ENCODE peak calls at places on chromosomes 5 and 9, in seven cellular contexts. J is DND-41, M is left lung, N is psoas muscle, P is heart left ventricle, I is ovary, F is choroid plexus epithelial cell. O is an unnamed sample.

GRCh38 chr5:111968459-111968858 is 211.5 kb upstream of the NREP start:
- DNase-seq in J (no peak), M (no peak), N (no peak), P (no peak), I (no peak), F (no peak), O (no peak)

GRCh38 chr9:83649080-83649479 is 26.1 kb downstream of the IDNK start:
- DNase-seq in J (peak; percentile 61), M (peak; percentile 57), N (peak; percentile 86), P (peak; percentile 61), I (peak; percentile 45), F (peak; percentile 63), O (peak; percentile 66)

GRCh38 chr5:75885849-75886596 is 168.8 kb upstream of the POC5 start:
- DNase-seq in J (no peak), M (no peak), N (no peak), P (no peak), I (no peak), F (peak; percentile 2), O (peak; percentile 34)

GRCh38 chr5:73081093-73081492 is 39.3 kb upstream of the TMEM171 start:
- DNase-seq in J (no peak), M (no peak), N (no peak), P (no peak), I (no peak), F (no peak), O (no peak)

GRCh38 chr9:82789155-82789824 is 273.7 kb downstream of the RASEF start:
- DNase-seq in J (no peak), M (no peak), N (no peak), P (no peak), I (no peak), F (no peak), O (no peak)

GRCh38 chr9:35191105-35191504 is 29.3 kb downstream of the UNC13B start:
- DNase-seq in J (no peak), M (no peak), N (no peak), P (no peak), I (no peak), F (no peak), O (no peak)

GRCh38 chr5:90142531-90142930 is 267.0 kb downstream of the CETN3 start:
- DNase-seq in J (no peak), M (no peak), N (no peak), P (no peak), I (no peak), F (no peak), O (peak; percentile 20)

GRCh38 chr5:55850839-55851674 is at the start of gene IL31RA:
- DNase-seq in J (no peak), M (no peak), N (no peak), P (no peak), I (no peak), F (peak; percentile 95), O (no peak)

GRCh38 chr9:93040409-93040808 is 18.1 kb upstream of the SUSD3 start:
- DNase-seq in J (no peak), M (no peak), N (no peak), P (no peak), I (no peak), F (no peak), O (no peak)

GRCh38 chr5:139676406-139676805 is 28.3 kb downstream of the CXXC5 start:
- DNase-seq in J (no peak), M (no peak), N (no peak), P (no peak), I (no peak), F (no peak), O (no peak)

GRCh38 chr5:16866220-16866619 is 69.9 kb downstream of the MYO10 start:
- DNase-seq in J (no peak), M (no peak), N (no peak), P (no peak), I (no peak), F (no peak), O (no peak)

GRCh38 chr9:8857330-8858249 is 1058.0 kb upstream of the DMAC1 start:
- DNase-seq in J (peak; percentile 84), M (peak; percentile 70), N (peak; percentile 78), P (peak; percentile 59), I (peak; percentile 82), F (peak; percentile 8), O (no peak)

GRCh38 chr9:104810421-104811339 is 46.8 kb downstream of the NIPSNAP3B start:
- DNase-seq in J (no peak), M (no peak), N (peak; percentile 82), P (peak; percentile 18), I (no peak), F (peak; percentile 65), O (no peak)

GRCh38 chr5:112186401-112186990 is 232.6 kb downstream of the EPB41L4A start:
- DNase-seq in J (peak; percentile 23), M (no peak), N (no peak), P (no peak), I (no peak), F (peak; percentile 75), O (peak; percentile 55)

GRCh38 chr9:83956288-83957028 is 23.6 kb downstream of the HNRNPK start:
- DNase-seq in J (peak; percentile 70), M (peak; percentile 86), N (peak; percentile 91), P (peak; percentile 79), I (peak; percentile 78), F (peak; percentile 55), O (peak; percentile 80)

GRCh38 chr9:29449294-29449693 is 1876.0 kb upstream of the C9orf72 start:
- DNase-seq in J (no peak), M (no peak), N (no peak), P (no peak), I (no peak), F (no peak), O (no peak)

GRCh38 chr5:137072376-137073174 is 426.6 kb downstream of the SPOCK1 start:
- DNase-seq in J (no peak), M (no peak), N (no peak), P (no peak), I (no peak), F (no peak), O (no peak)

GRCh38 chr5:39599721-39600431 is 175.1 kb upstream of the DAB2 start:
- DNase-seq in J (no peak), M (no peak), N (no peak), P (no peak), I (no peak), F (peak; percentile 89), O (no peak)

GRCh38 chr5:115386657-115387056 is 90.2 kb upstream of the CCDC112 start:
- DNase-seq in J (no peak), M (no peak), N (no peak), P (no peak), I (no peak), F (no peak), O (no peak)

GRCh38 chr9:128892223-128892892 is 10.4 kb downstream of the LRRC8A start:
- DNase-seq in J (no peak), M (peak; percentile 80), N (peak; percentile 92), P (peak; percentile 90), I (peak; percentile 93), F (peak; percentile 84), O (no peak)

GRCh38 chr9:130714586-130715110 is 21.1 kb downstream of the EXOSC2 start:
- DNase-seq in J (no peak), M (no peak), N (no peak), P (no peak), I (no peak), F (no peak), O (no peak)

DNA sequence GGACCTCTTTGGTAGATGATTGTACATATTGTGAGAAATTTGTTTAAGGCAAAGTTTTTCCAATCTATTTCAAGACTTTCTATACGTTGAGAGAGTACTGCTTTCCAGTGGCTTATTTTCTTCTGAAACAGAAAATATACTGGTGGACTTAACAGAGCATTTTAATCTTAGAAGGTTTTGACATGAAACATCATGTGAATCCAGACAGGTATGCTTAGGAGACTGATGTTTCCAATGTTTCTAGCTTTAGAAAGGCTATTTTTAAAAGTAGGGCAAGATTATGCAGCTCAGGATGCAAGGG is 71.0 kb downstream of the PIK3R1 start:
- DNase-seq in J (no peak), M (no peak), N (no peak), P (no peak), I (no peak), F (no peak), O (no peak)
- TF ChIP-seq CTCF in J (no peak), M (no peak), N (no peak), P (no peak), I (no peak), F (no peak), O (no peak)

GRCh38 chr5:95162231-95162992 is 122.5 kb downstream of the MCTP1 start:
- DNase-seq in J (no peak), M (no peak), N (no peak), P (no peak), I (no peak), F (no peak), O (no peak)

GRCh38 chr5:95159603-95160002 is 125.3 kb downstream of the MCTP1 start:
- DNase-seq in J (no peak), M (no peak), N (no peak), P (no peak), I (no peak), F (no peak), O (no peak)

GRCh38 chr5:95164869-95165268 is 120.0 kb downstream of the MCTP1 start:
- DNase-seq in J (no peak), M (no peak), N (no peak), P (no peak), I (no peak), F (no peak), O (no peak)

DNA sequence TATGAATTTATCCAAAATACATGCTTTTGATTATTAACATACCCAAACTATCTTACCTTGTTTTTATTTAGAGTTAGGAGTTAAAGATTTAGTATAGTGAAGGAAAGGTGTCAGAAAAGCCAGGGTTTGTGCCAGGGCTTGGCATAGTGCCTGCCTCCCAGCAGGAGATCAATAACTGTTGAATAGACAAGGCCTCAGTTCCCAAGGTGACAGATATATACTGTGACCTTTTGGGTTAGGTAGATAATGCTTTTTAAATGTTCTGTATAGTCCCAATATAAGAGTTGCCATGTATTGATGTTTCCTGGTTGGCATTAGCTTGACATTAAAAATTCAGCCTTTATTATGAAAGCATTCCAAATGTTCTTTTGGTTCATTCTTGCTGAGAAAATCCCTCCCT is 121.8 kb downstream of the MCTP1 start:
- DNase-seq in J (no peak), M (no peak), N (no peak), P (no peak), I (no peak), F (no peak), O (no peak)
- H3K4me3 ChIP-seq in J (no peak overlapping the region), M (no peak overlapping the region), N (no peak overlapping the region), P (no peak overlapping the region), I (no peak overlapping the region), F (no peak overlapping the region), O (no peak overlapping the region)

GRCh38 chr9:124133752-124134151 is 122.2 kb downstream of the LHX2 start:
- DNase-seq in J (no peak), M (peak; percentile 71), N (no peak), P (peak; percentile 38), I (no peak), F (peak; percentile 58), O (no peak)
- TF ChIP-seq CTCF in J (no peak), M (no peak), N (no peak), P (peak; percentile 30), I (no peak), F (peak; percentile 66), O (no peak)

GRCh38 chr5:35856186-35857003 is at the start of gene IL7R:
- DNase-seq in J (peak; percentile 45), M (no peak), N (no peak), P (no peak), I (no peak), F (peak; percentile 67), O (peak; percentile 55)
- H3K4me3 ChIP-seq in J (peak within 1 kb of the TSS; percentile 73), M (no peak within 1 kb of the TSS), N (no peak within 1 kb of the TSS), P (peak within 1 kb of the TSS; percentile 19), I (no peak within 1 kb of the TSS), F (no peak within 1 kb of the TSS), O (peak within 1 kb of the TSS; percentile 27)

O was measured in GM12865.